ENCODE peak calls at places on chromosomes 4 and X, in ten cellular contexts. Y is dermis blood vessel endothelial cell; W is GDM1; V is occipital lobe; A is mucosa of descending colon; K is activated CD4-positive, alpha-beta T cell treated with anti-CD3 and anti-CD28 coated beads, Interleukin-2, amount 50 U/mL, for 24 hours; M is BE2C; Z is HEK293T; R is upper lobe of right lung; E is T47D. P is an unnamed sample.

GRCh38 chr4:30821891-30822612 is 101.9 kb downstream of the PCDH7 start:
- DNase-seq in R (no peak), A (no peak), E (no peak), W (no peak), M (peak), Z (peak), V (no peak), Y (no peak), K (no peak), P (no peak)

GRCh38 chr4:67051000-67051789 is 494.1 kb downstream of the CENPC start:
- DNase-seq in V (no peak), Z (no peak), E (no peak), W (no peak), M (no peak), R (no peak), Y (no peak), A (no peak), K (no peak), P (no peak)

GRCh38 chr4:184265566-184266351 is 48.1 kb upstream of the ENPP6 start:
- DNase-seq in Z (no peak), K (no peak), V (no peak), Y (peak), R (no peak), E (no peak), M (no peak), A (no peak), W (no peak), P (no peak)

GRCh38 chr4:52752921-52753320 is 1.7 kb upstream of the ERVMER34-1 start:
- DNase-seq in V (no peak), E (no peak), M (no peak), Z (no peak), Y (no peak), K (no peak), W (no peak), A (no peak), R (no peak), P (no peak)

GRCh38 chrX:150635952-150636351 is 57.2 kb upstream of the MTMR1 start:
- DNase-seq in V (no peak), W (no peak), A (no peak), Z (no peak), R (no peak), Y (peak), M (no peak), K (no peak), E (no peak), P (no peak)

GRCh38 chr4:39613093-39613656 is 25.5 kb downstream of the SMIM14 start:
- DNase-seq in V (no peak), Z (no peak), E (peak), Y (no peak), K (no peak), R (no peak), W (no peak), A (no peak), M (no peak), P (no peak)

GRCh38 chr4:107839166-107839565 is 14.4 kb downstream of the SGMS2 start:
- DNase-seq in R (no peak), V (no peak), M (no peak), Z (no peak), Y (no peak), A (no peak), K (no peak), E (no peak), W (no peak), P (no peak)

GRCh38 chr4:153577053-153577452 is 107.0 kb upstream of the TLR2 start:
- DNase-seq in K (no peak), W (no peak), M (no peak), Y (no peak), E (no peak), A (no peak), R (no peak), V (no peak), Z (no peak), P (no peak)

GRCh38 chr4:156672924-156673323 is 298.7 kb downstream of the PDGFC start:
- DNase-seq in Z (no peak), E (no peak), A (no peak), V (no peak), M (no peak), W (no peak), R (no peak), Y (no peak), K (no peak), P (no peak)

GRCh38 chr4:88600129-88600849 is 8.0 kb downstream of the HERC3 start:
- DNase-seq in W (no peak), A (no peak), M (no peak), V (no peak), Y (peak), K (no peak), Z (no peak), E (no peak), R (no peak), P (no peak)

GRCh38 chr4:75708218-75708691 is 16.1 kb upstream of the USO1 start:
- DNase-seq in M (no peak), E (no peak), R (no peak), A (no peak), Z (no peak), Y (peak), K (no peak), V (no peak), W (peak), P (no peak)

GRCh38 chr4:38177792-38178665 is 217.8 kb downstream of the PTTG2 start:
- DNase-seq in V (no peak), A (peak), E (no peak), M (no peak), W (no peak), Z (no peak), Y (no peak), K (no peak), R (peak), P (peak)

GRCh38 chr4:119070301-119070700 is 65.3 kb upstream of the MYOZ2 start:
- DNase-seq in R (no peak), W (no peak), A (no peak), M (no peak), Z (no peak), Y (no peak), E (no peak), V (no peak), K (no peak), P (no peak)

GRCh38 chr4:28313729-28314713 is 1453.4 kb downstream of the STIM2 start:
- DNase-seq in A (no peak), W (no peak), K (no peak), E (peak), R (no peak), Y (no peak), M (no peak), V (no peak), Z (no peak), P (no peak)

GRCh38 chr4:129675036-129675435 is 579.1 kb downstream of the C4orf33 start:
- DNase-seq in E (no peak), K (no peak), R (no peak), V (no peak), Z (no peak), M (no peak), A (no peak), W (no peak), Y (no peak), P (no peak)

GRCh38 chr4:8725071-8725841 is 132.7 kb downstream of the CPZ start:
- DNase-seq in R (peak), K (no peak), A (peak), M (peak), V (no peak), E (no peak), Y (no peak), W (no peak), Z (no peak), P (peak)

GRCh38 chr4:169314906-169315305 is 44.1 kb upstream of the SH3RF1 start:
- DNase-seq in R (peak), Z (peak), A (peak), Y (peak), E (no peak), K (no peak), M (peak), V (no peak), W (no peak), P (peak)

GRCh38 chr4:140645196-140645595 is 76.4 kb upstream of the UCP1 start:
- DNase-seq in M (no peak), Z (no peak), W (no peak), V (no peak), Y (no peak), A (no peak), R (no peak), E (no peak), K (no peak), P (no peak)

GRCh38 chr4:104677122-104677521 is 182.4 kb upstream of the CXXC4 start:
- DNase-seq in Y (no peak), A (no peak), R (no peak), Z (peak), K (no peak), W (no peak), V (no peak), M (peak), E (no peak), P (no peak)

GRCh38 chrX:23742174-23742692 is 843 bp downstream of the ACOT9 start:
- DNase-seq in K (peak), R (no peak), W (no peak), Z (peak), Y (peak), V (no peak), M (peak), E (peak), A (no peak), P (peak)

GRCh38 chrX:17164936-17165335 is 210.1 kb upstream of the NHS start:
- DNase-seq in A (no peak), Y (no peak), M (no peak), R (no peak), Z (no peak), K (no peak), E (no peak), W (no peak), V (no peak), P (no peak)

GRCh38 chrX:23817979-23818336 is 35.0 kb downstream of the SAT1 start:
- DNase-seq in A (no peak), M (no peak), R (no peak), V (no peak), Y (no peak), Z (no peak), E (no peak), K (no peak), W (no peak), P (no peak)

GRCh38 chr4:168386002-168386401 is 67.5 kb upstream of the DDX60 start:
- DNase-seq in Y (peak), K (no peak), A (no peak), E (no peak), M (no peak), R (no peak), V (no peak), Z (no peak), W (no peak), P (no peak)

GRCh38 chr4:158801066-158801465 is 32.2 kb downstream of the FNIP2 start:
- DNase-seq in W (no peak), V (no peak), M (no peak), Y (no peak), A (no peak), R (no peak), K (no peak), E (no peak), Z (no peak), P (no peak)

GRCh38 chr4:121827851-121828250 is 4.2 kb upstream of the CCNA2 start:
- DNase-seq in E (no peak), Y (no peak), V (no peak), Z (no peak), A (no peak), K (no peak), W (no peak), M (no peak), R (no peak), P (no peak)

GRCh38 chrX:153974726-153975286 is 2.3 kb downstream of the TMEM187 start:
- DNase-seq in Z (no peak), E (no peak), A (no peak), R (no peak), Y (no peak), M (no peak), V (no peak), K (no peak), W (no peak), P (no peak)

GRCh38 chrX:69232945-69233344 is 67.7 kb upstream of the PJA1 start:
- DNase-seq in V (no peak), A (no peak), E (no peak), Y (no peak), M (no peak), K (no peak), Z (no peak), R (no peak), W (no peak), P (no peak)

GRCh38 chr4:3371038-3371437 is 70.7 kb upstream of the HGFAC start:
- DNase-seq in E (no peak), V (no peak), R (no peak), Y (peak), W (no peak), M (no peak), Z (peak), A (no peak), K (no peak), P (peak)